ENCODE peak calls at places on chromosome 2, in seven cellular contexts. E is Peyer's patch; R is HL-60; K is CD8-positive, alpha-beta T cell; U is kidney epithelial cell; H is lower lobe of right lung; M is cardiac muscle cell. N is an unnamed sample.

GRCh38 chr2:192267484-192267883 is 72.8 kb upstream of the TMEFF2 start:
- DNase-seq in E (no peak), R (no peak), K (no peak), U (no peak), H (no peak), M (no peak), N (no peak)

GRCh38 chr2:149657393-149657792 is 69.8 kb upstream of the MMADHC start:
- DNase-seq in E (no peak), R (no peak), K (no peak), U (no peak), H (no peak), M (peak; percentile 13), N (no peak)

GRCh38 chr2:55618025-55618648 is 715 bp upstream of the PPP4R3B start:
- DNase-seq in E (no peak), R (peak; percentile 14), K (no peak), U (no peak), H (no peak), M (peak; percentile 26), N (no peak)

GRCh38 chr2:74632209-74632938 is 15.8 kb downstream of the M1AP start:
- DNase-seq in E (no peak), R (no peak), K (no peak), U (no peak), H (no peak), M (no peak), N (no peak)

GRCh38 chr2:58155160-58155778 is 85.9 kb downstream of the FANCL start:
- DNase-seq in E (no peak), R (no peak), K (no peak), U (no peak), H (no peak), M (peak; percentile 2), N (no peak)

GRCh38 chr2:86331391-86331790 is 6.0 kb downstream of the REEP1 start:
- DNase-seq in E (no peak), R (no peak), K (no peak), U (no peak), H (no peak), M (no peak), N (no peak)

GRCh38 chr2:236795861-236796219 is 226.2 kb downstream of the ACKR3 start:
- DNase-seq in E (no peak), R (no peak), K (no peak), U (no peak), H (no peak), M (no peak), N (no peak)

GRCh38 chr2:31318360-31319336 is 84.7 kb downstream of the EHD3 start:
- DNase-seq in E (no peak), R (no peak), K (peak; percentile 13), U (no peak), H (peak; percentile 46), M (no peak), N (no peak)

GRCh38 chr2:173545364-173545734 is 190.7 kb downstream of the CDCA7 start:
- DNase-seq in E (no peak), R (no peak), K (no peak), U (peak; percentile 55), H (no peak), M (no peak), N (no peak)

GRCh38 chr2:41040782-41041181 is 588.9 kb upstream of the SLC8A1 start:
- DNase-seq in E (no peak), R (no peak), K (no peak), U (no peak), H (no peak), M (no peak), N (no peak)

DNA sequence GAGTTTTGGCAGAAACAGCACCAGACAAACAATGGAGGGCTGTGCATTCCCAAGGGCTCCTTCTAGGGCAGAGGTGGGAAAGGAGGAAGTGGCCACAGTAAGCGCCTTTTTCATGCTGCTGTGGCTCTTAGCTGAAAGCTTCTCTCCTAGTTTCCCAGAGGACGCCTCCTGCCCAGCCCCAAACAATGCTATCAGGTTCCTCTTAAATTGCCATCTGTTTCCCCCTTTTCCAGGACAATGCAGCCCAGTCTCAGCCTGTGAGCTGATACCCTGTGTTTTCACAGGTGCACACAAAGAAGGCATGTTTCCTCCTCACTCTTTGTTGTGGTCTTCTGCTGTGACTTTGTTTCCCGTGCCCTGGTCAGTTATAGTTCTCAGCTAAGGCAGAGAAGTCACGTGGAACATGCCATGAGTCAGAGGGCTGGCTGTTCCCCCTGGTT is 5.4 kb upstream of the FAM124B start:
- DNase-seq in E (no peak), R (no peak), K (no peak), U (no peak), H (no peak), M (no peak), N (no peak)
- H3K4me3 ChIP-seq in E (no peak overlapping the region), R (no peak overlapping the region), K (no peak overlapping the region), U (no peak overlapping the region), H (no peak overlapping the region), M (no peak overlapping the region), N (no peak overlapping the region)

GRCh38 chr2:15941483-15941853 is 1.1 kb downstream of the MYCN start:
- DNase-seq in E (no peak), R (no peak), K (no peak), U (no peak), H (no peak), M (peak; percentile 85), N (no peak)
- H3K4me3 ChIP-seq in E (peak overlapping the region; percentile 56), R (no peak overlapping the region), K (peak overlapping the region; percentile 60), U (peak overlapping the region; percentile 52), H (peak overlapping the region; percentile 57), M (peak overlapping the region; percentile 98), N (no peak overlapping the region)

GRCh38 chr2:127680706-127681287 is 5.5 kb upstream of the LIMS2 start:
- DNase-seq in E (no peak), R (no peak), K (no peak), U (no peak), H (no peak), M (no peak), N (no peak)
- H3K4me3 ChIP-seq in E (peak overlapping the region; percentile 14), R (no peak overlapping the region), K (no peak overlapping the region), U (no peak overlapping the region), H (peak overlapping the region; percentile 49), M (no peak overlapping the region), N (no peak overlapping the region)

DNA sequence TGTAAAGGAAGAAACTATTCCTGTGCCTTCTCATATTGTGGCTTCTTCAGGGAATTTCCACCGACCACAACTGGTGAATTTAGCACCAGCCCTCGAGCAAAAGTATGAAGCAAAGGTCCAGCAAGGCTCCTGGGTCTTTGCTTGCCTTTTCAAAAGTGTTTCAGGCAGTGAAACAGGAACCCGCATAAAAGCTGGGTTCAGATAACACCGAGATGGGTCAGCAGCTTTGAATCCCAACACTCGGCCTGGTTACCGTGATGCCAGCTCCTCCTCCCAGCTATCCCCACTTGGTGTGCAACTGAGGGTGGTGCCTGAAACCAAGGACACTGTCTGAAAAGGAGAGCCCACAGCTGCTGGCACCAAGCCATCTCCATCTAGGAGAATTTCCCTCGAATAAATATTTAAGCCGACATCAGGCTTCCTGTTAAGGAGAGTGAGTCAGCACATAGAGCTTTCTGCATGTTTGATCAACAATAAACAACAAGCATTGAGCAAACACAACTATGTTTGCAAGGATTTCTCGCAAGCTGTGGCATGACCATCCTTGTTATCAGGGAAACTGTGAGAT is 69.5 kb downstream of the ANTXR1 start:
- DNase-seq in E (no peak), R (no peak), K (no peak), U (peak; percentile 68), H (peak; percentile 57), M (no peak), N (peak; percentile 81)
- H3K4me3 ChIP-seq in E (no peak overlapping the region), R (no peak overlapping the region), K (no peak overlapping the region), U (no peak overlapping the region), H (no peak overlapping the region), M (no peak overlapping the region), N (no peak overlapping the region)

GRCh38 chr2:4873328-4873727 is 818.9 kb upstream of the SOX11 start:
- DNase-seq in E (no peak), R (no peak), K (no peak), U (no peak), H (no peak), M (no peak), N (no peak)
- H3K4me3 ChIP-seq in E (no peak overlapping the region), R (no peak overlapping the region), K (no peak overlapping the region), U (no peak overlapping the region), H (no peak overlapping the region), M (no peak overlapping the region), N (no peak overlapping the region)

GRCh38 chr2:186910996-186911395 is 62.0 kb upstream of the ZSWIM2 start:
- DNase-seq in E (no peak), R (no peak), K (no peak), U (no peak), H (no peak), M (no peak), N (no peak)

GRCh38 chr2:186917866-186918265 is 68.9 kb upstream of the ZSWIM2 start:
- DNase-seq in E (no peak), R (no peak), K (no peak), U (no peak), H (no peak), M (no peak), N (no peak)

GRCh38 chr2:186912979-186913378 is 64.0 kb upstream of the ZSWIM2 start:
- DNase-seq in E (no peak), R (no peak), K (no peak), U (no peak), H (no peak), M (no peak), N (no peak)

GRCh38 chr2:186911551-186912085 is 62.6 kb upstream of the ZSWIM2 start:
- DNase-seq in E (no peak), R (no peak), K (no peak), U (no peak), H (no peak), M (no peak), N (no peak)

GRCh38 chr2:186913870-186914269 is 64.9 kb upstream of the ZSWIM2 start:
- DNase-seq in E (no peak), R (no peak), K (no peak), U (no peak), H (no peak), M (no peak), N (no peak)
- H3K4me3 ChIP-seq in E (no peak overlapping the region), R (no peak overlapping the region), K (no peak overlapping the region), U (no peak overlapping the region), H (no peak overlapping the region), M (no peak overlapping the region), N (no peak overlapping the region)

DNA sequence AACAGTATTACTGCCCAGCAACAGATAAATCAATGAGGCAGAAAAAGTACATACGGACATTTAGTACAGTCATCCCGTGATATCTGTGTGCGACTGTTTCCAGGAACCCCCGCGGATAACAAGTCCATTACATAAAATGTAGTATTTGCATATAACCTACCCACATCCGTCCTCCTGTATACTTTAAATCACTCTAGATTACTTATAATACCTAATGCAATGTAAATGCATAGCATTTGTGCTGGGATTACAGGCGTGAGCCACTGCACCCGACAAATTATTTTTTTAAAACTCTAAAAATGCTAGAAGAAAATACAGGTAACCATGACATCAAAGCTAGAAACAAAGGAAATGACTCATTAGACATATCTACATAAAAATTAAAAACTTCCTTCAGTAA is 91.6 kb downstream of the FAM161A start:
- DNase-seq in E (no peak), R (no peak), K (no peak), U (no peak), H (no peak), M (no peak), N (no peak)
- H3K4me3 ChIP-seq in E (no peak overlapping the region), R (no peak overlapping the region), K (no peak overlapping the region), U (no peak overlapping the region), H (no peak overlapping the region), M (no peak overlapping the region), N (no peak overlapping the region)

N was measured in RWPE2.